ENCODE peak calls at places on chromosomes 3 and 15, in four cellular contexts. S is spleen, Q is HCT116, P is OCI-LY7. H is an unnamed sample.

GRCh38 chr3:180615954-180616353 is 14.0 kb downstream of the TTC14 start:
- DNase-seq in P (no peak), Q (no peak), S (no peak), H (no peak)

GRCh38 chr15:86076468-86076867 is 3.2 kb upstream of the AGBL1 start:
- DNase-seq in S (no peak), Q (no peak), P (no peak), H (no peak)

GRCh38 chr15:89514596-89515406 is 18.4 kb upstream of the RHCG start:
- DNase-seq in S (no peak), P (no peak), Q (no peak), H (no peak)

GRCh38 chr15:39392469-39393047 is 188.3 kb upstream of the THBS1 start:
- DNase-seq in S (no peak), Q (no peak), P (no peak), H (no peak)

GRCh38 chr15:54273928-54274327 is 295.7 kb downstream of the UNC13C start:
- DNase-seq in Q (no peak), S (no peak), P (peak; percentile 1), H (no peak)

GRCh38 chr3:146160964-146161724 is at the start of gene PLOD2:
- DNase-seq in P (no peak), S (peak; percentile 79), Q (peak; percentile 35), H (peak; percentile 83)

GRCh38 chr15:90619939-90620338 is 90.2 kb downstream of the CRTC3 start:
- DNase-seq in S (no peak), P (no peak), Q (no peak), H (no peak)

GRCh38 chr3:122890077-122890484 is 95.2 kb downstream of the SLC49A4 start:
- DNase-seq in Q (no peak), S (no peak), P (peak; percentile 13), H (peak; percentile 3)

GRCh38 chr3:194447161-194447560 is 39.6 kb downstream of the ATP13A3 start:
- DNase-seq in P (no peak), Q (no peak), S (no peak), H (no peak)
- TF ChIP-seq CTCF in P (no peak), Q (no peak), S (no peak), H (no peak)

DNA sequence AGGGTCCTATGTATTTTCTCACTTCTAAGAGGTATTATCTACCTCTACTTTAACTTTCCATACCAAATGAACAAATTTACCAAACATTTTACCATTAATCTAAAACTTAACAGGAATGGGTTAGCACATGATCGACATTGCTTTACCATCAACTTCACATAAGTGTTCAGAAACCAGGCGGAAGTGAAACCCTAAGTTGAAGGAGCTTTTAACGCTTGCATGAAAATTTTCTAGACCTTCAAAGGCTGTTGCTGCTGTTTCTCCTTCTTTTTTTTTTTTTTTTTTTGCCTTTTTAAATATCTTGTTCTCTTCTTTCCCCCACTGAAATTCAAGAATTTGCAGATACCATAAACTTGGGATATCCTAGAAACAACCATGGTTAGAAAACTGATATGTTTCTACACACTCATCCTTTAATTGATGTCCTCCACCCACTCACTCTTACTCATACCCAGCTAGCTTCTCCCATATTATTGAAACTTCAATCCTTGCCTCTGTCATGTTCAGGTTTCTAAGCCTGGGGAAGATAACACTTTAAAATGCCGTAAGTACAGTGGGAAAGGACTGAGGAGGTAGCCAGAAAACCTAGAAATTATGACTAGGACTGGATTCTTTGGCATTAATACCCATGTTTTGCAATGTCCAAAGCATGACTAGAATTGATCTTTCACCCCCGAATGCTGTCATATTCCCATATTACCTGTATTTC is 24.7 kb downstream of the MYO5A start:
- DNase-seq in S (no peak), P (peak; percentile 92), Q (no peak), H (no peak)
- H3K4me3 ChIP-seq in S (no peak overlapping the region), P (peak overlapping the region; percentile 55), Q (no peak overlapping the region), H (no peak overlapping the region)

DNA sequence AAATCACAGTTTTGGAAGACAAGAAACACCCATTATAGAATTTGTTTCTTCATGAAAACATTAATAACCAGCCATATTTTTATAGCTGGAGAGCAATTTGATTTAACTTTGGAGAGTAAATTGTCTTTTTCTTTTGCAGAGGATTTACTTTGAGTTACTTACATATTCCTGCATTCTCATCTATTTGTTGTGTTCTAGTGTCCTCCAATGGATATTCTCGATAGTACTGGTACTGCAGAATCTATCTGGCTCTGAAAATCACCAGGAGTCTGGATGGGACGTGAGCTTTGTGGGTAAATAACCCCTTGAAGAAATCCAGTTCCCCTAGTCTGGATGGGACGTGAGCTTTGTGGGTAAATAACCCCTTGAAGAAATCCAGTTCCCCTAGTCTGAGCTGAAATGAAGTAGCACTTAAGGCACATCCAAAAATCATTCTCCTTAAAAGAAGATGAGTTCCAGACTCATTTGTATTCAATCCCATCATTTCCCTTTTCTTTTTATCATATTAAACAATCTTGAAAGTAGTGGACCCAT is 294.1 kb upstream of the UBE2E2 start:
- DNase-seq in S (no peak), Q (no peak), P (no peak), H (no peak)
- TF ChIP-seq CTCF in S (no peak), Q (no peak), P (no peak), H (no peak)

DNA sequence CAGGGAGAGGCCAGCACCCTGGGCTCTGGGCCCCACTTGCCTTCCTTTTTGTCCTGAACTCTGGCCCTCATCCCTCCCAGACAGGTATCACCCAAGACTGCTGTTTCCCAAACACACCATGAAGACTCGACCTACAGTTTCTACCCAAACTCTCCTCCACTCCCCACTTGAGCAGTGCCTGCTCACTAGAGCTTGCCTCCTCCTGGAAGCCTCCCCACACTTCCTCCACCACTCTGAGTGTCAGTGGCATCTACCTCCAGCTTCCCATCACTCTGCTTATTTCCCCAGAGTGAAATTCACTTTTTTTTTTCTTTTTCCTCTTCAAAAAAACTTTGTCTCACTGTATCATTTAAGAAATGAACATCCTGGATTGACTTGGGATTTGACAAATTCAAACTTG is 62.5 kb downstream of the IQSEC1 start:
- DNase-seq in S (no peak), P (peak; percentile 36), Q (no peak), H (no peak)
- H3K4me3 ChIP-seq in S (no peak overlapping the region), P (peak overlapping the region; percentile 58), Q (no peak overlapping the region), H (no peak overlapping the region)

GRCh38 chr15:66151809-66152208 is 101.7 kb downstream of the MEGF11 start:
- DNase-seq in S (peak; percentile 20), Q (no peak), P (no peak), H (no peak)
- TF ChIP-seq CTCF in S (no peak), Q (no peak), P (no peak), H (no peak)

DNA sequence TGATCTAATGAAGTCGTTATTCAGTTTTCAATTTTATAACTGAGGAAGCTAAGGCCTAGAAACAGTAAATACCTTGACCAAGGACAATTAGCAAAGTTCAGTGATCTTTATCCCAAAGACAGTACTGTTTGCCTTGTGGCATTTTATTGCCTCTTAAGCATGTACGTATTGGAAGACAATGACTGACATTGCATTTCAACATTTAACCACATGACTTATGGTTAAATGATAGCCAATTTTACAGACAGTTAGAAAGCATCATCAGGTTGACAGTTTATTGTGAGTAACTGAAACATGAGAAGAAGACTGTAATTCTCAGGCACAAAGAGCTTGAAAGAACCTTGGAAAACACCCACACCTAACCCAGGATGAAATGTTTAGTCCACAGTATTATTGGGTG is 390.8 kb upstream of the ZNF385D start:
- DNase-seq in P (no peak), S (no peak), Q (no peak), H (no peak)
- H3K4me3 ChIP-seq in P (no peak overlapping the region), S (no peak overlapping the region), Q (no peak overlapping the region), H (no peak overlapping the region)